ENCODE peak calls at places on chromosomes 4 and X, in nine cellular contexts. V is lower lobe of right lung, B is left lung, A is breast epithelium, D is brain microvascular endothelial cell, E is OCI-LY7, Q is transverse colon, Z is A549, W is IMR-90. Y is an unnamed sample.

GRCh38 chrX:13821740-13822139 is 4.8 kb upstream of the GPM6B start:
- DNase-seq in V (no peak), B (no peak), A (no peak), D (no peak), E (no peak), Q (no peak), Z (no peak), W (no peak), Y (no peak)

GRCh38 chr4:123892368-123892961 is 495.9 kb downstream of the SPRY1 start:
- DNase-seq in V (no peak), B (no peak), A (no peak), D (no peak), E (no peak), Q (no peak), Z (no peak), W (peak; percentile 0), Y (no peak)

GRCh38 chr4:39664828-39665731 is 26.4 kb upstream of the SMIM14 start:
- DNase-seq in V (no peak), B (no peak), A (no peak), D (peak; percentile 28), E (no peak), Q (no peak), Z (no peak), W (peak; percentile 75), Y (no peak)

GRCh38 chr4:23930750-23931488 is 41.1 kb upstream of the PPARGC1A start:
- DNase-seq in V (peak; percentile 61), B (peak; percentile 63), A (peak; percentile 82), D (peak; percentile 64), E (no peak), Q (peak; percentile 34), Z (no peak), W (no peak), Y (no peak)

GRCh38 chr4:127143460-127144190 is 489.1 kb upstream of the INTU start:
- DNase-seq in V (no peak), B (no peak), A (no peak), D (no peak), E (no peak), Q (no peak), Z (no peak), W (peak; percentile 77), Y (no peak)

GRCh38 chr4:174865418-174865985 is 36.5 kb upstream of the GLRA3 start:
- DNase-seq in V (no peak), B (no peak), A (no peak), D (no peak), E (no peak), Q (no peak), Z (no peak), W (no peak), Y (no peak)

GRCh38 chr4:99965674-99966350 is 15.7 kb upstream of the H2AZ1 start:
- DNase-seq in V (no peak), B (no peak), A (no peak), D (no peak), E (no peak), Q (no peak), Z (no peak), W (peak; percentile 14), Y (peak; percentile 32)

GRCh38 chr4:3519468-3520264 is 12.6 kb downstream of the LRPAP1 start:
- DNase-seq in V (peak; percentile 13), B (peak; percentile 19), A (no peak), D (no peak), E (no peak), Q (peak; percentile 3), Z (no peak), W (no peak), Y (no peak)

GRCh38 chr4:101033986-101034385 is 313.3 kb downstream of the PPP3CA start:
- DNase-seq in V (no peak), B (no peak), A (no peak), D (no peak), E (no peak), Q (no peak), Z (no peak), W (no peak), Y (no peak)

GRCh38 chrX:915427-916234 is 285.0 kb downstream of the SHOX start:
- DNase-seq in V (no peak), B (no peak), A (no peak), D (no peak), E (no peak), Q (no peak), Z (no peak), W (no peak), Y (no peak)

GRCh38 chr4:64166365-64166764 is 242.9 kb downstream of the TECRL start:
- DNase-seq in V (no peak), B (no peak), A (no peak), D (no peak), E (no peak), Q (no peak), Z (no peak), W (no peak), Y (no peak)

GRCh38 chr4:93825551-93826216 is 2.9 kb upstream of the ATOH1 start:
- DNase-seq in V (no peak), B (no peak), A (no peak), D (no peak), E (no peak), Q (no peak), Z (no peak), W (no peak), Y (no peak)

GRCh38 chr4:174069848-174070330 is 213.6 kb downstream of the FBXO8 start:
- DNase-seq in V (no peak), B (no peak), A (no peak), D (no peak), E (no peak), Q (no peak), Z (no peak), W (no peak), Y (no peak)

GRCh38 chr4:140870427-140870826 is 114.2 kb upstream of the TBC1D9 start:
- DNase-seq in V (no peak), B (no peak), A (no peak), D (no peak), E (no peak), Q (no peak), Z (no peak), W (no peak), Y (peak; percentile 28)

GRCh38 chrX:150873616-150874015 is 24.9 kb downstream of the CD99L2 start:
- DNase-seq in V (no peak), B (no peak), A (no peak), D (no peak), E (no peak), Q (no peak), Z (no peak), W (peak; percentile 44), Y (no peak)
- H3K4me3 ChIP-seq in V (no peak overlapping the region), B (no peak overlapping the region), A (no peak overlapping the region), D (no peak overlapping the region), E (no peak overlapping the region), Q (no peak overlapping the region), Z (no peak overlapping the region), W (no peak overlapping the region), Y (no peak overlapping the region)

GRCh38 chrX:111467896-111468295 is 43.5 kb upstream of the SERTM2 start:
- DNase-seq in V (peak; percentile 28), B (no peak), A (no peak), D (no peak), E (no peak), Q (no peak), Z (no peak), W (no peak), Y (no peak)

GRCh38 chrX:111465664-111466063 is 45.8 kb upstream of the SERTM2 start:
- DNase-seq in V (no peak), B (no peak), A (no peak), D (no peak), E (no peak), Q (no peak), Z (no peak), W (no peak), Y (no peak)

GRCh38 chrX:111470681-111471403 is 40.6 kb upstream of the SERTM2 start:
- DNase-seq in V (no peak), B (no peak), A (no peak), D (no peak), E (no peak), Q (no peak), Z (no peak), W (no peak), Y (no peak)
- H3K4me3 ChIP-seq in V (no peak overlapping the region), B (no peak overlapping the region), A (no peak overlapping the region), D (no peak overlapping the region), E (no peak overlapping the region), Q (no peak overlapping the region), Z (no peak overlapping the region), W (no peak overlapping the region), Y (no peak overlapping the region)

DNA sequence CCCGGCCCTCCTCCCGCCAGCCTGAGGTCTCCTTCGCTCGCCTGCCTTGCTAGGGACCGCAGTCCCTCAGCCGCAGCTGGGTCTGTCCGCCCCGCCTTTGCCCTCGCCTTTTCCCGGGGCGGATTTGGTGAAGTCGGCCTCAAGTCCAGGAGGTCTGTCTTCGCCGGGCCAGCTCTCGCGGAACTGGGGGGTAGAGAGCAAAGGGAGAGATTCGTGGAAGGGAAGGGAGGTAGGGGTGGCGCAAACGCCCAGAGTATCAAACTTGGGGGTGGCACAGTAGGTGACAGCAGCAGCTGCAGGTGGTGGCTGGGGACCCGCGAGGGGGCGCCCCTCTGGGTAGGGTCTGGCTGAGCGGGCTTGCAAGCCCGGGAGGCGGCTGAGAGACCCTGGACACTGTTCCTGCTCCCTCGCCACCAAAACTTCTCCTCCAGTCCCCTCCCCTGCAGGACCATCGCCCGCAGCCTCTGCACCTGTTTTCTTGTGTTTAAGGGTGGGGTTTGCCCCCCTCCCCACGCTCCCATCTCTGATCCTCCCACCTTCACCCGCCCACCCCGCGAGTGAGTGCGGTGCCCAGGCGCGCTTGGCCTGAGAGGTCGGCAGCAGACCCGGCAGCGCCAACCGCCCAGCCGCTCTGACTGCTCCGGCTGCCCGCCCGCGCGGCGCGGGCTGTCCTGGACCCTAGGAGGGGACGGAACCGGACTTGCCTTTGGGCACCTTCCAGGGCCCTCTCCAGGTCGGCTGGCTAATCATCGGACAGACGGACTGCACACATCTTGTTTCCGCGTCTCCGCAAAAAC is at the start of gene NPY2R:
- DNase-seq in V (peak; percentile 41), B (no peak), A (no peak), D (no peak), E (no peak), Q (peak; percentile 7), Z (peak; percentile 1), W (no peak), Y (no peak)
- H3K4me3 ChIP-seq in V (peak within 1 kb of the TSS; percentile 29), B (no peak within 1 kb of the TSS), A (peak within 1 kb of the TSS; percentile 62), D (peak within 1 kb of the TSS; percentile 32), E (no peak within 1 kb of the TSS), Q (peak within 1 kb of the TSS; percentile 12), Z (peak within 1 kb of the TSS; percentile 46), W (no peak within 1 kb of the TSS), Y (no peak within 1 kb of the TSS)

GRCh38 chrX:54934058-54934457 is 13.4 kb downstream of the TRO start:
- DNase-seq in V (no peak), B (no peak), A (no peak), D (no peak), E (no peak), Q (no peak), Z (no peak), W (no peak), Y (no peak)

GRCh38 chrX:54933150-54933826 is 12.7 kb downstream of the TRO start:
- DNase-seq in V (no peak), B (no peak), A (no peak), D (no peak), E (no peak), Q (no peak), Z (no peak), W (no peak), Y (no peak)

GRCh38 chrX:54934890-54935289 is 14.3 kb downstream of the TRO start:
- DNase-seq in V (no peak), B (no peak), A (no peak), D (no peak), E (no peak), Q (no peak), Z (no peak), W (no peak), Y (no peak)

DNA sequence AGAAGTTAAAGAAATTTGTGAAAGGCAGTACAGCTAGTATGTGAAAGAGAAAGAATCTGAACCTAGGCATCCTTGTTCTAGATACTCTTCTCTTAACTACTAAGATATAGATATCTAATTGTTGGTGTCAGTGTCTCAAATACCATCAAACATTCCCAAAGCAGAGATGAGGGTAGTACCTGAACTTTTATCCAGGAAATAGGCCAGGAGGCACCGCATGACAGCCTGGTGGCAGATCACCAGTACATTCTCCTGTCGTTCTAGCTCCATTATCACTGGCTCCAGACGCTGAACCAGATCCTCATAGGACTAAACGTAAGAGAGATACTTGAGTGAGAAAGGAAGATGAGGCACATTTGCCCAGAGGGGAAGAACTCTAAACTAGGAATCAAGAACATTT is 16.8 kb downstream of the TRO start:
- DNase-seq in V (no peak), B (no peak), A (no peak), D (no peak), E (no peak), Q (no peak), Z (no peak), W (no peak), Y (no peak)
- H3K4me3 ChIP-seq in V (no peak overlapping the region), B (no peak overlapping the region), A (no peak overlapping the region), D (no peak overlapping the region), E (no peak overlapping the region), Q (no peak overlapping the region), Z (no peak overlapping the region), W (no peak overlapping the region), Y (no peak overlapping the region)